ENCODE peak calls at places on chromosomes 1 and 21, in five cellular contexts. D is CD8-positive, alpha-beta memory T cell; P is MCF 10A; R is AG09309; M is type B pancreatic cell. A is an unnamed sample.

GRCh38 chr1:20278692-20279130 is 12.0 kb upstream of the VWA5B1 start:
- DNase-seq in D (no peak), P (no peak), R (no peak), M (no peak), A (no peak)

GRCh38 chr1:107637101-107637500 is 327.9 kb downstream of the VAV3 start:
- DNase-seq in D (no peak), P (no peak), R (no peak), M (no peak), A (no peak)

GRCh38 chr1:234212764-234213406 is 160.4 kb upstream of the COA6 start:
- DNase-seq in D (no peak), P (peak; percentile 77), R (no peak), M (no peak), A (peak; percentile 1)

GRCh38 chr1:235758931-235759330 is 107.8 kb downstream of the LYST start:
- DNase-seq in D (no peak), P (peak; percentile 100), R (no peak), M (no peak), A (peak; percentile 32)

GRCh38 chr1:206878456-206878855 is 13.0 kb downstream of the IL20 start:
- DNase-seq in D (no peak), P (no peak), R (no peak), M (no peak), A (no peak)

GRCh38 chr1:161189036-161189435 is 9.8 kb downstream of the ADAMTS4 start:
- DNase-seq in D (no peak), P (no peak), R (peak; percentile 68), M (no peak), A (no peak)

GRCh38 chr1:237814319-237814924 is 76.3 kb downstream of the ZP4 start:
- DNase-seq in D (no peak), P (peak; percentile 53), R (no peak), M (no peak), A (peak; percentile 19)

GRCh38 chr1:182561432-182561831 is 27.6 kb downstream of the RNASEL start:
- DNase-seq in D (no peak), P (no peak), R (no peak), M (no peak), A (no peak)

GRCh38 chr1:29749021-29749420 is 512.7 kb downstream of the PTPRU start:
- DNase-seq in D (no peak), P (no peak), R (no peak), M (peak; percentile 7), A (no peak)

GRCh38 chr1:19210772-19211549 is 895 bp upstream of the UBR4 start:
- DNase-seq in D (no peak), P (no peak), R (no peak), M (no peak), A (no peak)

GRCh38 chr1:33015216-33015615 is 21.5 kb downstream of the AK2 start:
- DNase-seq in D (no peak), P (no peak), R (no peak), M (no peak), A (no peak)

GRCh38 chr21:17578162-17578561 is 34.5 kb downstream of the BTG3 start:
- DNase-seq in D (no peak), P (no peak), R (no peak), M (no peak), A (no peak)

GRCh38 chr1:167938083-167938482 is 1.2 kb upstream of the MPC2 start:
- DNase-seq in D (no peak), P (no peak), R (no peak), M (no peak), A (no peak)

GRCh38 chr1:167635233-167635648 is 5.2 kb downstream of the RCSD1 start:
- DNase-seq in D (no peak), P (no peak), R (no peak), M (no peak), A (no peak)

GRCh38 chr1:87958201-87958600 is 629.5 kb downstream of the LMO4 start:
- DNase-seq in D (no peak), P (no peak), R (no peak), M (no peak), A (peak; percentile 65)

GRCh38 chr1:218985424-218985823 is 188.3 kb upstream of the LYPLAL1 start:
- DNase-seq in D (no peak), P (no peak), R (no peak), M (no peak), A (no peak)

GRCh38 chr1:21317035-21317689 is 26.9 kb upstream of the ECE1 start:
- DNase-seq in D (no peak), P (no peak), R (peak; percentile 53), M (no peak), A (no peak)

GRCh38 chr1:150194381-150195031 is 41.4 kb downstream of the ANP32E start:
- DNase-seq in D (no peak), P (no peak), R (peak; percentile 23), M (no peak), A (no peak)

GRCh38 chr21:38505654-38506523 is 7.6 kb upstream of the ERG start:
- DNase-seq in D (no peak), P (peak; percentile 81), R (peak; percentile 37), M (no peak), A (peak; percentile 29)

GRCh38 chr1:107993920-107994319 is 28.9 kb upstream of the VAV3 start:
- DNase-seq in D (no peak), P (peak; percentile 78), R (no peak), M (no peak), A (peak; percentile 76)

GRCh38 chr21:43884012-43884860 is 19.2 kb downstream of the AGPAT3 start:
- DNase-seq in D (no peak), P (peak; percentile 75), R (no peak), M (no peak), A (no peak)

GRCh38 chr1:209929751-209930150 is 8.3 kb upstream of the SYT14 start:
- DNase-seq in D (no peak), P (no peak), R (peak; percentile 21), M (no peak), A (no peak)

GRCh38 chr1:245585252-245585959 is 430.6 kb downstream of the KIF26B start:
- DNase-seq in D (no peak), P (peak; percentile 67), R (peak; percentile 69), M (no peak), A (peak; percentile 18)

GRCh38 chr1:212181015-212181891 is 104.0 kb upstream of the PPP2R5A start:
- DNase-seq in D (no peak), P (no peak), R (no peak), M (no peak), A (no peak)

A was measured in NCI-H446 treated with DMSO at 0.1 percent for 48 hours.